ENCODE peak calls at places on chromosomes 12 and 14, in eight cellular contexts. F is GM23338, K is choroid plexus epithelial cell, S is neural crest cell, P is H1, R is prostate gland, B is glutamatergic neuron, E is HFFc6. M is an unnamed sample.

GRCh38 chr14:92954933-92955332 is 32.0 kb downstream of the CHGA start:
- DNase-seq in R (no peak), K (no peak), S (no peak), F (no peak), E (no peak), P (no peak), B (no peak), M (no peak)

GRCh38 chr12:104928036-104928770 is 29.9 kb downstream of the SLC41A2 start:
- DNase-seq in S (no peak), P (no peak), E (no peak), F (no peak), R (no peak), B (no peak), K (no peak), M (no peak)

GRCh38 chr12:113601656-113602263 is 130.1 kb upstream of the LHX5 start:
- DNase-seq in R (no peak), P (no peak), B (no peak), F (peak), E (no peak), S (peak), K (no peak), M (no peak)

GRCh38 chr12:50788562-50788961 is 24.7 kb downstream of the ATF1 start:
- DNase-seq in P (no peak), E (peak), B (no peak), R (no peak), S (no peak), K (peak), F (no peak), M (no peak)

GRCh38 chr12:62403031-62403430 is 63.6 kb upstream of the MON2 start:
- DNase-seq in E (no peak), P (no peak), S (no peak), K (peak), R (no peak), B (no peak), F (no peak), M (no peak)

GRCh38 chr12:99453831-99454538 is 193.6 kb upstream of the GARIN6 start:
- DNase-seq in F (no peak), S (no peak), P (no peak), B (no peak), K (no peak), E (no peak), R (no peak), M (no peak)

GRCh38 chr12:12265571-12266388 is 1.1 kb downstream of the LRP6 start:
- DNase-seq in K (peak), E (peak), R (peak), P (no peak), F (no peak), B (peak), S (no peak), M (no peak)

GRCh38 chr12:122862110-122862634 is 26.9 kb downstream of the HIP1R start:
- DNase-seq in B (peak), S (no peak), F (no peak), E (no peak), P (no peak), K (no peak), R (no peak), M (no peak)

GRCh38 chr12:108172033-108172432 is 42.9 kb downstream of the WSCD2 start:
- DNase-seq in E (no peak), K (no peak), S (no peak), B (no peak), P (no peak), F (no peak), R (no peak), M (no peak)

GRCh38 chr12:56634242-56634836 is 4.2 kb upstream of the BAZ2A start:
- DNase-seq in F (peak), K (peak), S (no peak), B (peak), R (peak), P (no peak), E (no peak), M (no peak)

GRCh38 chr12:94973202-94973601 is 30.3 kb downstream of the NDUFA12 start:
- DNase-seq in P (no peak), R (no peak), S (no peak), K (peak), B (no peak), F (no peak), E (peak), M (no peak)

GRCh38 chr14:74324945-74325361 is 22.2 kb upstream of the ABCD4 start:
- DNase-seq in K (peak), F (peak), S (peak), P (no peak), E (peak), R (no peak), B (no peak), M (no peak)

GRCh38 chr12:13205809-13206559 is 9.5 kb downstream of the EMP1 start:
- DNase-seq in R (no peak), P (no peak), F (no peak), K (peak), S (no peak), B (no peak), E (peak), M (no peak)

GRCh38 chr12:30694971-30695326 is 720 bp downstream of the IPO8 start:
- DNase-seq in S (peak), R (peak), K (peak), E (peak), P (no peak), B (peak), F (peak), M (no peak)

GRCh38 chr12:117587646-117588287 is 226.3 kb upstream of the NOS1 start:
- DNase-seq in P (peak), K (peak), R (peak), B (peak), F (peak), E (no peak), S (peak), M (no peak)

GRCh38 chr12:77923882-77924281 is 93.2 kb downstream of the NAV3 start:
- DNase-seq in E (peak), F (no peak), K (no peak), B (no peak), R (no peak), S (no peak), P (no peak), M (no peak)

GRCh38 chr14:22390824-22391461 is 198.1 kb downstream of the DAD1 start:
- DNase-seq in B (no peak), F (no peak), E (no peak), R (no peak), P (no peak), S (no peak), K (no peak), M (no peak)

GRCh38 chr12:91926810-91927209 is 218.8 kb downstream of the BTG1 start:
- DNase-seq in B (no peak), S (no peak), P (no peak), F (no peak), K (peak), R (no peak), E (peak), M (no peak)

DNA sequence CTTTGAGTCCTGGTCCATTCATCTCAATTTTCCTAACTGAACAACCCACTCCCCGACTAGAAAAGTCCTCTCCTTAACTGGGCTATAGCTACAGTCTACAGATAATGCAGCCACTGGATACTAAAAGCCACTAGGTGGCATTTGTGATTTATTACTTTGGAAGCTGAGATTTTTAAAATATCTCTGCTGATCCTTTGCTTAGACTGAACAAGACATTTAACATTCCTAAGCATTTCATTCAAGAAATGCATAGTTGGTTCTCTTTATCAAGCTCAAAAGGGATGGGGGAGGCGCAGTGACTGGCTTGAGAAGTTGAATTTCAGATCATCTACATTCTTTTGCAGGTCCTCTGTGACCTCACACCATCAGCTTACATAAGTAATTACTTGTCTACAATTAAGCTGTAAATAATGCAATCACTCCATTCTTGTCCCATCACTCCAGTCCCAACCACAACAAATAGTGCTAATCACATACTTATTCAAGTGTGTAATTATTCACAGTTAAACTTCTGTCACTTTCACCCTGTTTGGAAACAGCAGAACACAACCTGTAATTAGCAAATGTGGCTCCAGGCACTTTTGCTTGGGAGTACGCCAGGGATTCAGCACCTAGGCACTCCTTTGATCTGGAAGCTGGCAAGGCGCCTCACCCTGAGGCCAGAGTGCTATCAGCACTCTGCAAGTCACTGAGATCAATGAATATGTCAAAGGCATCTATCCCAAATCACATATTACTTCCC is 203.5 kb downstream of the NOVA1 start:
- DNase-seq in E (no peak), K (peak), R (no peak), P (no peak), F (peak), S (no peak), B (no peak), M (no peak)
- TF ChIP-seq CTCF in E (peak), K (peak), R (no peak), P (no peak), F (peak), S (peak), B (no peak), M (no peak)

GRCh38 chr12:59179231-59179630 is 258.9 kb upstream of the LRIG3 start:
- DNase-seq in S (no peak), F (no peak), K (peak), R (no peak), B (no peak), P (no peak), E (no peak), M (no peak)

DNA sequence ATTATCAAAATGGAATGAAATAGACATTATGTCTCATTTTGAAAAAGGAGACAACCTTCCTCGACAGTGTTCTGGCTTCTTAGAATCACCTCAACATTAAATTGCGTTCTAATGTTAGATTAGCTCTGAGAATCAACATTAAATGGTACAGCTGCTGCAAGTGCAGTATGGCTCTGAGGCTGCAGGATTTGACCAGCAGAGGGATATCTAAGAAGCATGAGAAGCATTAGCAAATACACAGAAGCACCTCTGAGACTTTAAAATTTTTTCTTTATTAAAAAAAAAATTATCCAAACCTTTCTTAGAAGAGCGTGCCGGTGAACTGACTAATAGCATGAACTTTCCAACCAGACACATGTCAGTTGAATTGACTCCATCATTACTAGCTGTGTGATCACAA is 253.4 kb upstream of the LRIG3 start:
- DNase-seq in F (peak), E (no peak), K (peak), S (no peak), B (no peak), R (no peak), P (no peak), M (no peak)
- TF ChIP-seq CTCF in F (peak), E (peak), K (peak), S (peak), B (no peak), R (no peak), P (no peak), M (no peak)

GRCh38 chr14:49687942-49688700 is at the start of gene POLE2:
- DNase-seq in B (peak), E (no peak), P (peak), K (peak), S (peak), F (peak), R (peak), M (no peak)

GRCh38 chr14:49692895-49693737 is at the start of gene KLHDC1:
- DNase-seq in B (peak), E (peak), S (peak), P (no peak), R (peak), K (peak), F (peak), M (peak)

GRCh38 chr14:49691031-49691430 is 1.9 kb upstream of the KLHDC1 start:
- DNase-seq in R (no peak), S (no peak), B (no peak), K (no peak), F (peak), E (no peak), P (no peak), M (no peak)

GRCh38 chr14:49688701-49689030 is 652 bp upstream of the POLE2 start:
- DNase-seq in K (no peak), P (no peak), S (no peak), F (no peak), R (no peak), E (no peak), B (no peak), M (no peak)

DNA sequence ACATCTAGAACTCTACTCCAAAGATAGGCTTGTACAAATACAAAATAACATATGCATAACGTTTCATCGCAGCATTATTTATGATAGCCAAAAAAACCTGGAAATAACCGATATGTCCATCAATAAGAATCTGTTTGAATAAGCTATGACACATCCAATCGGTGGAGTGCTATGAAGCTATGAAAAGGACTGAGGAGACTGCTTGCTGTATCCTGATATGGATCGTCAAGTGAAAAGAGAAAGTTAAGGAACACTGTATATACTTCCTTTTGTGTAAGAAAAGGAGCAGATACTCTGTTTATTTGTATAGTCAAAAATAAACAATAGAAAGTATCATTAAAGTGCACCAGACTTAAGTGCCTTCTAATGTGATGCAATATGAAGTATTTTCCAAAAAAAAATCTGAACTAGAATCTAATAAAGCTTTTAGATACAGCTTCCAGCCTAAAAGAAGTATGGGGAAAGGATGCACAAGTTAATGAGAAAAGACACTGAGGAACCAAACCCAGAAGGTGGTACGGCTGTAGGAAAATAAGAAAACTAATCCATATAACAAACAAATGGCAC is 646 bp upstream of the KLHDC1 start:
- DNase-seq in B (no peak), S (no peak), F (no peak), R (no peak), K (peak), E (no peak), P (no peak), M (no peak)
- TF ChIP-seq CTCF in B (no peak), S (no peak), F (no peak), R (no peak), K (no peak), E (no peak), P (no peak), M (no peak)

GRCh38 chr14:100826371-100827139 is 637 bp downstream of the MEG3 start:
- DNase-seq in P (no peak), R (no peak), B (no peak), K (peak), F (no peak), S (no peak), E (no peak), M (no peak)

GRCh38 chr14:100827140-100827517 is 1.2 kb downstream of the MEG3 start:
- DNase-seq in B (no peak), R (no peak), K (peak), S (no peak), P (no peak), F (no peak), E (no peak), M (no peak)

GRCh38 chr14:100828448-100828834 is 2.5 kb downstream of the MEG3 start:
- DNase-seq in S (no peak), K (no peak), R (no peak), P (no peak), E (peak), F (no peak), B (no peak), M (no peak)

GRCh38 chr14:100825691-100826331 is at the start of gene MEG3:
- DNase-seq in R (peak), P (no peak), B (no peak), E (peak), K (peak), F (no peak), S (no peak), M (peak)

DNA sequence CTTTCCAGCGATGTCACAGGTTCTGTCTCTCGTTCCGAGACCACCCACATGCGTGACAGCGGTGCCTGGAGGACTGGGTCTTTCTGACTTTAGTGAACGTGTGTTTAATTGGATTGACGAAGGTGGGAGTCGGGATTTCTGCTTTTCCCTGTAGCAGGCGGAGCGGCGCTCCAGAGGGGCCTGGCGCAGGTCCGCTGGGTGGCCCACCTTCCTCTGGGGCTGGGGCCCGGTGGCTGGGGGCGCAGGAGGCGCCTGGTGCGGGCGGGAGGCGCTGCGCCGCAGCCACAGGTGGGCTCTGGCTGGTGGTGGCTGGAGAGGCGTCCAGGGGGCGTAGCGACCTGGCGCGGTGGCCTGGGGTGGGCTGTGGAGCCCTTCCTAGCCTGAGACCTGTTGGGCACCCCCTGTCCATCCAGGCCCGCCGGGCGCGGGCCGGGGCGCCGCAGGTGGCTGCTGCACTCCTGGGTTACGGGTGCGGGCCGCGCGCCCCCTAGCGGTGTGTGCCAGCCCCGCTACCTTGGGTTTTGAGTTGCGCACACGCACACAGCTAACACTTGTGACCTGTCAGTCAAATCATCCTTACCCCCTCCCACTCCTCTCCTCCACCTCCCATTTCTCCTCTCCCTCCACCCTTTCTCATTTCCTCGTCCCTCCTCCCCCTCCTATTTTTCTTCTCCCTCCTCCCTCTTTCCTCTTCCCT is 2.0 kb downstream of the MEG3 start:
- DNase-seq in P (no peak), S (no peak), B (no peak), E (peak), R (no peak), K (peak), F (no peak), M (no peak)
- TF ChIP-seq CTCF in P (peak), S (no peak), B (no peak), E (peak), R (no peak), K (peak), F (peak), M (no peak)

GRCh38 chr14:30889244-30889594 is 14.9 kb downstream of the COCH start:
- DNase-seq in B (no peak), E (no peak), S (no peak), P (no peak), R (no peak), F (no peak), K (no peak), M (no peak)

GRCh38 chr14:30884925-30885324 is 10.6 kb downstream of the COCH start:
- DNase-seq in F (no peak), K (no peak), E (no peak), P (no peak), B (no peak), R (no peak), S (no peak), M (no peak)

GRCh38 chr14:30883508-30884294 is 9.3 kb downstream of the COCH start:
- DNase-seq in K (no peak), R (no peak), E (no peak), B (no peak), F (no peak), P (no peak), S (no peak), M (no peak)

GRCh38 chr14:30888480-30889243 is 14.3 kb downstream of the COCH start:
- DNase-seq in B (no peak), F (peak), S (no peak), K (no peak), P (no peak), R (no peak), E (no peak), M (no peak)

DNA sequence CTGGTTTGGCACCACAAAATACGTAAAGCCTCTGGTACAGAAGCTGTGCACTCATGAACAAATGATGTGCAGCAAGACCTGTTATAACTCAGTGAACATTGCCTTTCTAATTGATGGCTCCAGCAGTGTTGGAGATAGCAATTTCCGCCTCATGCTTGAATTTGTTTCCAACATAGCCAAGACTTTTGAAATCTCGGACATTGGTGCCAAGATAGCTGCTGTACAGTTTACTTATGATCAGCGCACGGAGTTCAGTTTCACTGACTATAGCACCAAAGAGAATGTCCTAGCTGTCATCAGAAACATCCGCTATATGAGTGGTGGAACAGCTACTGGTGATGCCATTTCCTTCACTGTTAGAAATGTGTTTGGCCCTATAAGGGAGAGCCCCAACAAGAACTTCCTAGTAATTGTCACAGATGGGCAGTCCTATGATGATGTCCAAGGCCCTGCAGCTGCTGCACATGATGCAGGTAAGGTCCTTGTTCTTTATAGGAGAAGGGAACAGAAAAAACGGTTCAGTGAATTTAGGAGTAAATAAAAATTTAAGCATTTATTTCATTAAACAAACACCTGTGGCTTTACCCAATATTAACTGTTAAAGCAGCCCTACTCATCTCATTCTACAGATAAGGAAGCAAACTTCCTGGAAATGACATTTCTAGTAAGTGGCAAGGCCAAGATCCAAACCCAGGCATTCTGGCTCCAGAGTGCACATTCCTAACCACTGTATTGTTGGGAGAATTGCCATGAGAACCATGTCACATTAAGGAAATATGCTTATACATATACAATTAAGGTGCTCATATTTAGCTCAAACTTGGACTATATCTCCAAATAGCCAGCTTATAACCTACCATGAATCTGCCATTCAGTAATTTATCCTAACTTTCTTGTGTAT is 11.7 kb downstream of the COCH start:
- DNase-seq in E (no peak), R (no peak), F (no peak), K (no peak), P (no peak), B (no peak), S (no peak), M (no peak)
- TF ChIP-seq CTCF in E (no peak), R (no peak), F (no peak), K (no peak), P (no peak), B (no peak), S (no peak), M (no peak)

M was measured in omental fat pad.